ENCODE peak calls at places on chromosomes 2 and 18, in five cellular contexts. E is HEK293T; R is GM23248; Q is hippocampal formation; G is activated naive CD8-positive, alpha-beta T cell treated with anti-CD3 and anti-CD28 coated beads, Interleukin-2, amount 10 ng/mL, durations not matched to agents 7 days and 5 days. U is an unnamed sample.

GRCh38 chr2:104658149-104658839 is 195.6 kb upstream of the POU3F3 start:
- DNase-seq in Q (no peak), G (peak), E (peak), R (peak), U (no peak)

GRCh38 chr2:12486205-12487118 is 230.3 kb upstream of the TRIB2 start:
- DNase-seq in R (peak), G (no peak), E (no peak), Q (no peak), U (peak)

GRCh38 chr2:181554511-181554910 is 97.3 kb downstream of the ITGA4 start:
- DNase-seq in Q (no peak), E (peak), G (no peak), R (no peak), U (no peak)

GRCh38 chr18:11251229-11251890 is 102.0 kb upstream of the PIEZO2 start:
- DNase-seq in R (peak), Q (no peak), E (no peak), G (no peak), U (no peak)

GRCh38 chr2:229598227-229598626 is 116.1 kb downstream of the DNER start:
- DNase-seq in E (no peak), R (no peak), Q (no peak), G (no peak), U (no peak)

GRCh38 chr2:234138836-234139235 is 88.3 kb downstream of the SPP2 start:
- DNase-seq in G (no peak), E (no peak), Q (no peak), R (no peak), U (no peak)

GRCh38 chr2:164898475-164898874 is 56.9 kb downstream of the SLC38A11 start:
- DNase-seq in G (no peak), R (peak), Q (no peak), E (no peak), U (no peak)

GRCh38 chr18:10057808-10058791 is 144.3 kb downstream of the VAPA start:
- DNase-seq in G (no peak), Q (no peak), E (no peak), R (peak), U (no peak)

GRCh38 chr2:26649322-26649721 is 8.2 kb upstream of the CIB4 start:
- DNase-seq in E (peak), R (no peak), G (no peak), Q (no peak), U (no peak)

GRCh38 chr18:36640005-36640952 is 188.5 kb downstream of the TPGS2 start:
- DNase-seq in G (no peak), E (no peak), R (peak), Q (no peak), U (no peak)

GRCh38 chr2:70043252-70043875 is 43.9 kb upstream of the PCBP1 start:
- DNase-seq in G (peak), R (no peak), E (no peak), Q (no peak), U (no peak)

GRCh38 chr2:43539436-43539835 is 56.4 kb downstream of the THADA start:
- DNase-seq in R (peak), G (no peak), E (no peak), Q (no peak), U (no peak)

GRCh38 chr18:3529597-3529996 is 79.6 kb downstream of the TGIF1 start:
- DNase-seq in G (no peak), E (no peak), R (no peak), Q (no peak), U (no peak)

GRCh38 chr2:29072251-29072650 is 2.1 kb downstream of the PCARE start:
- DNase-seq in Q (no peak), G (no peak), E (no peak), R (no peak), U (no peak)

GRCh38 chr2:40434638-40435296 is 17.1 kb downstream of the SLC8A1 start:
- DNase-seq in Q (no peak), E (no peak), G (no peak), R (peak), U (peak)